ENCODE peak calls at places on chromosomes 11 and 22, in seven cellular contexts. One of them, this sample, is unnamed.

GRCh38 chr11:42338056-42338455 is 878.6 kb upstream of the LRRC4C start:
- DNase-seq in A549: no peak
- DNase-seq in mucosa of descending colon: no peak
- DNase-seq in HCT116: no peak
- DNase-seq in pancreas: no peak
- DNase-seq in GM23338: no peak
- DNase-seq in bronchial epithelial cell: no peak
- DNase-seq in this sample: no peak

GRCh38 chr22:44782286-44782830 is 30.0 kb downstream of the ARHGAP8 start:
- DNase-seq in GM23338: no peak
- DNase-seq in pancreas: no peak
- DNase-seq in A549: no peak
- DNase-seq in bronchial epithelial cell: no peak
- DNase-seq in HCT116: no peak
- DNase-seq in mucosa of descending colon: peak
- DNase-seq in this sample: no peak

GRCh38 chr22:44702479-44703219 is 645 bp downstream of the PRR5 start:
- DNase-seq in GM23338: peak
- DNase-seq in mucosa of descending colon: peak
- DNase-seq in HCT116: no peak
- DNase-seq in bronchial epithelial cell: no peak
- DNase-seq in pancreas: peak
- DNase-seq in A549: no peak
- DNase-seq in this sample: no peak

GRCh38 chr22:17095538-17095937 is 10.7 kb downstream of the IL17RA start:
- DNase-seq in A549: no peak
- DNase-seq in HCT116: no peak
- DNase-seq in mucosa of descending colon: no peak
- DNase-seq in GM23338: peak
- DNase-seq in bronchial epithelial cell: no peak
- DNase-seq in pancreas: no peak
- DNase-seq in this sample: no peak

GRCh38 chr11:87473174-87473573 is 435.4 kb downstream of the TMEM135 start:
- DNase-seq in bronchial epithelial cell: peak
- DNase-seq in GM23338: no peak
- DNase-seq in mucosa of descending colon: no peak
- DNase-seq in HCT116: no peak
- DNase-seq in pancreas: no peak
- DNase-seq in A549: no peak
- DNase-seq in this sample: peak

GRCh38 chr11:118054712-118055640 is 21.9 kb upstream of the TMPRSS4 start:
- DNase-seq in GM23338: no peak
- DNase-seq in A549: no peak
- DNase-seq in pancreas: no peak
- DNase-seq in mucosa of descending colon: no peak
- DNase-seq in HCT116: no peak
- DNase-seq in bronchial epithelial cell: no peak
- DNase-seq in this sample: no peak

GRCh38 chr11:47566166-47566546 is 757 bp downstream of the PTPMT1 start:
- DNase-seq in mucosa of descending colon: peak
- DNase-seq in bronchial epithelial cell: no peak
- DNase-seq in GM23338: no peak
- DNase-seq in HCT116: no peak
- DNase-seq in pancreas: no peak
- DNase-seq in A549: no peak
- DNase-seq in this sample: no peak

GRCh38 chr11:105825141-105825540 is 196.9 kb downstream of the MSANTD4 start:
- DNase-seq in A549: no peak
- DNase-seq in mucosa of descending colon: no peak
- DNase-seq in bronchial epithelial cell: no peak
- DNase-seq in pancreas: no peak
- DNase-seq in GM23338: no peak
- DNase-seq in HCT116: no peak
- DNase-seq in this sample: no peak

GRCh38 chr11:9625158-9625557 is 38.7 kb upstream of the SWAP70 start:
- DNase-seq in HCT116: no peak
- DNase-seq in bronchial epithelial cell: peak
- DNase-seq in mucosa of descending colon: no peak
- DNase-seq in GM23338: no peak
- DNase-seq in pancreas: no peak
- DNase-seq in A549: no peak
- DNase-seq in this sample: no peak

GRCh38 chr22:25051983-25052710 is 99.6 kb downstream of the KIAA1671 start:
- DNase-seq in mucosa of descending colon: peak
- DNase-seq in pancreas: peak
- DNase-seq in HCT116: no peak
- DNase-seq in bronchial epithelial cell: no peak
- DNase-seq in A549: no peak
- DNase-seq in GM23338: no peak
- DNase-seq in this sample: no peak

GRCh38 chr11:19345519-19345847 is 104.7 kb upstream of the E2F8 start:
- DNase-seq in mucosa of descending colon: no peak
- DNase-seq in GM23338: peak
- DNase-seq in bronchial epithelial cell: no peak
- DNase-seq in A549: peak
- DNase-seq in HCT116: no peak
- DNase-seq in pancreas: no peak
- DNase-seq in this sample: no peak

GRCh38 chr11:35077709-35078695 is 61.0 kb upstream of the CD44 start:
- DNase-seq in HCT116: peak
- DNase-seq in GM23338: no peak
- DNase-seq in bronchial epithelial cell: peak
- DNase-seq in pancreas: no peak
- DNase-seq in mucosa of descending colon: peak
- DNase-seq in A549: peak
- DNase-seq in this sample: peak

GRCh38 chr11:68966894-68967780 is 13.6 kb downstream of the MRGPRD start:
- DNase-seq in pancreas: no peak
- DNase-seq in A549: no peak
- DNase-seq in bronchial epithelial cell: no peak
- DNase-seq in HCT116: no peak
- DNase-seq in mucosa of descending colon: no peak
- DNase-seq in GM23338: no peak
- DNase-seq in this sample: no peak

GRCh38 chr22:48710410-48710809 is 1117.3 kb downstream of the BRD1 start:
- DNase-seq in A549: no peak
- DNase-seq in mucosa of descending colon: no peak
- DNase-seq in GM23338: no peak
- DNase-seq in HCT116: no peak
- DNase-seq in bronchial epithelial cell: no peak
- DNase-seq in pancreas: no peak
- DNase-seq in this sample: no peak

GRCh38 chr11:122882809-122883681 is 486 bp downstream of the JHY start:
- DNase-seq in GM23338: peak
- DNase-seq in A549: peak
- DNase-seq in pancreas: peak
- DNase-seq in HCT116: peak
- DNase-seq in bronchial epithelial cell: peak
- DNase-seq in mucosa of descending colon: peak
- DNase-seq in this sample: no peak

GRCh38 chr11:122709042-122709760 is 53.7 kb downstream of the UBASH3B start:
- DNase-seq in HCT116: peak
- DNase-seq in pancreas: no peak
- DNase-seq in mucosa of descending colon: no peak
- DNase-seq in bronchial epithelial cell: peak
- DNase-seq in A549: peak
- DNase-seq in GM23338: no peak
- DNase-seq in this sample: peak

GRCh38 chr11:82975882-82976281 is 74.3 kb downstream of the DDIAS start:
- DNase-seq in pancreas: no peak
- DNase-seq in mucosa of descending colon: no peak
- DNase-seq in bronchial epithelial cell: no peak
- DNase-seq in A549: no peak
- DNase-seq in HCT116: no peak
- DNase-seq in GM23338: no peak
- DNase-seq in this sample: no peak

GRCh38 chr11:82976786-82977185 is 75.2 kb downstream of the DDIAS start:
- DNase-seq in GM23338: no peak
- DNase-seq in mucosa of descending colon: no peak
- DNase-seq in bronchial epithelial cell: no peak
- DNase-seq in HCT116: no peak
- DNase-seq in A549: no peak
- DNase-seq in pancreas: no peak
- DNase-seq in this sample: no peak

GRCh38 chr11:82972103-82972502 is 70.6 kb downstream of the DDIAS start:
- DNase-seq in pancreas: no peak
- DNase-seq in HCT116: no peak
- DNase-seq in mucosa of descending colon: no peak
- DNase-seq in A549: no peak
- DNase-seq in bronchial epithelial cell: no peak
- DNase-seq in GM23338: no peak
- DNase-seq in this sample: no peak

GRCh38 chr11:82969811-82970210 is 68.3 kb downstream of the DDIAS start:
- DNase-seq in mucosa of descending colon: no peak
- DNase-seq in GM23338: no peak
- DNase-seq in A549: no peak
- DNase-seq in HCT116: no peak
- DNase-seq in pancreas: no peak
- DNase-seq in bronchial epithelial cell: no peak
- DNase-seq in this sample: no peak

GRCh38 chr11:82974135-82974534 is 72.6 kb downstream of the DDIAS start:
- DNase-seq in mucosa of descending colon: no peak
- DNase-seq in GM23338: no peak
- DNase-seq in bronchial epithelial cell: no peak
- DNase-seq in pancreas: no peak
- DNase-seq in A549: no peak
- DNase-seq in HCT116: no peak
- DNase-seq in this sample: no peak
- TF ChIP-seq CTCF in mucosa of descending colon: no peak
- TF ChIP-seq CTCF in GM23338: no peak
- TF ChIP-seq CTCF in bronchial epithelial cell: no peak
- TF ChIP-seq CTCF in pancreas: no peak
- TF ChIP-seq CTCF in A549: no peak
- TF ChIP-seq CTCF in HCT116: no peak
- TF ChIP-seq CTCF in this sample: no peak

DNA sequence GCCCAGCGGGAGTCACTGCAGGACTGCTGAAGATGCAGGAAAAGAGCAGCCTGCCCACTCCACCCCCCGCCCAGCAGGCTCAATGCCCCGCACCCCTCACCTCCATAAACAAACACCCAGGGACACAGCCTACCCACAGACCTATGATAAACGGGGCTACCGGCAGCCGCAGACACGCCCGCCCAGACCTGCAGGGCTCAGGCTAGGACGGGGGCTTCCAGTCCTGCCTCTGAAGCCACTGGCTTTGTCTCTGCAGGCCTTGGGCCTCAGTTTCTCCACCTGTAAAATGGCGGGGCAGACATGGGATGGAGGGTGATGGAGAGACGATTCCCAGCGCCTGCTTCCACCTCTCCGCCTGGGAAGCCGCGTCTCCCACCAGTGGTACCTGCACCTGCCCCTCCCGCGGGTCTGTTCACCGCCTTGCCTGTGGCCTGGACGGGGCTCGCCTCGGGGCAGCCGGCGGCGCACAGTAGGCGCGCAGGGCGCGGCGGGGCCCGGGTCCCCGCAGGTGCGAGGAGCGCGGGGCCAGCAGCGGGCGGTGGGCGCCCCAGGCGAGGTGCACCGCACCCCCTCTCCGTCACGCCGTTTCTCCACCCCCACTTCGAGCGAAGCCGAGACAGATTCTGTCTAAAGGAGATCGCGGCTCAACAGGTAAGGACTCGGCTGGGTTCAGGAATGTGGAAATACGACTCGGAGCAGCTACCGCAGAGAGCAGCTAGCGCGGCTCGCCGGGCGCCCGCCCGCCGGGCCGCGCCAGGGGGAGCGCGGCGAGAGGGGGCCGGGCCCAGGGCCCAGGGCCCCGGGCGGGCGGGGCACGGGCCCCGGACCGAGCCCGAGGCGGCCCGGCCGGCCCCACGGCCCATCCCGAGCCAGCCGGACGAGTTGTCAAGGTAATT is 1.4 kb downstream of the WNT7B start:
- DNase-seq in HCT116: no peak
- DNase-seq in pancreas: no peak
- DNase-seq in mucosa of descending colon: no peak
- DNase-seq in bronchial epithelial cell: peak
- DNase-seq in A549: no peak
- DNase-seq in GM23338: peak
- DNase-seq in this sample: no peak
- H3K4me3 ChIP-seq in HCT116: peak
- H3K4me3 ChIP-seq in pancreas: no peak
- H3K4me3 ChIP-seq in mucosa of descending colon: no peak
- H3K4me3 ChIP-seq in bronchial epithelial cell: peak
- H3K4me3 ChIP-seq in A549: peak
- H3K4me3 ChIP-seq in GM23338: peak
- H3K4me3 ChIP-seq in this sample: no peak

GRCh38 chr11:128552783-128553661 is 34.3 kb downstream of the ETS1 start:
- DNase-seq in GM23338: no peak
- DNase-seq in A549: no peak
- DNase-seq in pancreas: no peak
- DNase-seq in mucosa of descending colon: no peak
- DNase-seq in bronchial epithelial cell: no peak
- DNase-seq in HCT116: no peak
- DNase-seq in this sample: peak

GRCh38 chr11:128553662-128554392 is 33.5 kb downstream of the ETS1 start:
- DNase-seq in bronchial epithelial cell: no peak
- DNase-seq in GM23338: no peak
- DNase-seq in mucosa of descending colon: no peak
- DNase-seq in pancreas: no peak
- DNase-seq in A549: peak
- DNase-seq in HCT116: no peak
- DNase-seq in this sample: peak

GRCh38 chr11:128551641-128552335 is 35.6 kb downstream of the ETS1 start:
- DNase-seq in A549: no peak
- DNase-seq in mucosa of descending colon: no peak
- DNase-seq in HCT116: no peak
- DNase-seq in bronchial epithelial cell: no peak
- DNase-seq in GM23338: no peak
- DNase-seq in pancreas: no peak
- DNase-seq in this sample: no peak

GRCh38 chr11:128559496-128560103 is 27.8 kb downstream of the ETS1 start:
- DNase-seq in mucosa of descending colon: no peak
- DNase-seq in bronchial epithelial cell: peak
- DNase-seq in pancreas: no peak
- DNase-seq in HCT116: no peak
- DNase-seq in GM23338: no peak
- DNase-seq in A549: no peak
- DNase-seq in this sample: no peak

DNA sequence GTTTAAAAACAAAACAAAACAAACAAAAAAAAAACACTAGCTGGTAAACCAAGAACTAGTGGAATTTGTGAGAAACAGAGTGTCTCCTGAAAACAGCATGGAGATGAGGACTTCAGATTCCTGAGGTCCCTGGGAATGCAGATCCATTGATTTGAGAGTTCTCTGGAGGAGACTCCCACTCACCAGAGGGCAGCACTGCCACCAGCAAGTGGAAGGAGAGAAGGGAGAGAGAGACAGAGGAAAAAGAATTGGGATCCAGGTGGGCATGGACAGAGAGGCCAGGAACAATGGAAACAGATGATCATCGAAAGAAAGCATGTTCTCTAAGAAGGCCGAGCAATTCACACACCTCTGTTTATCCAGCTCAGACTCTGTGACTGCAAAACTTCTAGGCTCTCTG is 31.8 kb downstream of the ETS1 start:
- DNase-seq in GM23338: peak
- DNase-seq in bronchial epithelial cell: peak
- DNase-seq in HCT116: peak
- DNase-seq in mucosa of descending colon: peak
- DNase-seq in pancreas: no peak
- DNase-seq in A549: peak
- DNase-seq in this sample: no peak
- TF ChIP-seq CTCF in GM23338: peak
- TF ChIP-seq CTCF in bronchial epithelial cell: peak
- TF ChIP-seq CTCF in HCT116: peak
- TF ChIP-seq CTCF in mucosa of descending colon: no peak
- TF ChIP-seq CTCF in pancreas: no peak
- TF ChIP-seq CTCF in A549: no peak
- TF ChIP-seq CTCF in this sample: peak

GRCh38 chr11:12411806-12412727 is 34.7 kb downstream of the PARVA start:
- DNase-seq in pancreas: no peak
- DNase-seq in GM23338: peak
- DNase-seq in A549: peak
- DNase-seq in bronchial epithelial cell: peak
- DNase-seq in mucosa of descending colon: peak
- DNase-seq in HCT116: peak
- DNase-seq in this sample: peak
- H3K4me3 ChIP-seq in pancreas: no peak
- H3K4me3 ChIP-seq in GM23338: no peak
- H3K4me3 ChIP-seq in A549: no peak
- H3K4me3 ChIP-seq in bronchial epithelial cell: no peak
- H3K4me3 ChIP-seq in mucosa of descending colon: no peak
- H3K4me3 ChIP-seq in HCT116: no peak
- H3K4me3 ChIP-seq in this sample: no peak

This sample was measured in astrocyte of the spinal cord.